ENCODE peak calls at places on chromosome 17, in eight cellular contexts. One of them, this sample, is unnamed.

GRCh38 chr17:69069289-69069688 is 8.6 kb upstream of the ABCA9 start:
- DNase-seq in fibroblast of lung: no peak
- DNase-seq in transverse colon: no peak
- DNase-seq in fibroblast of pulmonary artery: no peak
- DNase-seq in fibroblast of the aortic adventitia: no peak
- DNase-seq in fibroblast of mammary gland: peak
- DNase-seq in PC-3: no peak
- DNase-seq in AG10803: peak
- DNase-seq in this sample: no peak

GRCh38 chr17:42677012-42677857 is 441 bp upstream of the PLEKHH3 start:
- DNase-seq in AG10803: peak
- DNase-seq in fibroblast of pulmonary artery: peak
- DNase-seq in fibroblast of mammary gland: peak
- DNase-seq in fibroblast of lung: peak
- DNase-seq in PC-3: peak
- DNase-seq in fibroblast of the aortic adventitia: peak
- DNase-seq in transverse colon: peak
- DNase-seq in this sample: peak

GRCh38 chr17:58193641-58194259 is 1.2 kb downstream of the EPX start:
- DNase-seq in PC-3: no peak
- DNase-seq in AG10803: no peak
- DNase-seq in fibroblast of lung: no peak
- DNase-seq in fibroblast of pulmonary artery: no peak
- DNase-seq in transverse colon: no peak
- DNase-seq in fibroblast of the aortic adventitia: no peak
- DNase-seq in fibroblast of mammary gland: no peak
- DNase-seq in this sample: no peak

GRCh38 chr17:6061290-6061689 is 8.9 kb upstream of the WSCD1 start:
- DNase-seq in fibroblast of pulmonary artery: peak
- DNase-seq in fibroblast of lung: peak
- DNase-seq in fibroblast of the aortic adventitia: peak
- DNase-seq in PC-3: peak
- DNase-seq in transverse colon: no peak
- DNase-seq in AG10803: peak
- DNase-seq in fibroblast of mammary gland: peak
- DNase-seq in this sample: peak

GRCh38 chr17:52027620-52028019 is 130.9 kb downstream of the CA10 start:
- DNase-seq in transverse colon: no peak
- DNase-seq in AG10803: peak
- DNase-seq in fibroblast of mammary gland: peak
- DNase-seq in fibroblast of the aortic adventitia: no peak
- DNase-seq in fibroblast of pulmonary artery: peak
- DNase-seq in PC-3: peak
- DNase-seq in fibroblast of lung: peak
- DNase-seq in this sample: peak

GRCh38 chr17:58335061-58335731 is 6.6 kb upstream of the TSPOAP1 start:
- DNase-seq in PC-3: no peak
- DNase-seq in fibroblast of pulmonary artery: no peak
- DNase-seq in fibroblast of lung: no peak
- DNase-seq in AG10803: no peak
- DNase-seq in fibroblast of mammary gland: no peak
- DNase-seq in fibroblast of the aortic adventitia: no peak
- DNase-seq in transverse colon: no peak
- DNase-seq in this sample: no peak

GRCh38 chr17:50301891-50302584 is 27.8 kb downstream of the TMEM92 start:
- DNase-seq in fibroblast of the aortic adventitia: no peak
- DNase-seq in transverse colon: no peak
- DNase-seq in fibroblast of pulmonary artery: no peak
- DNase-seq in fibroblast of mammary gland: no peak
- DNase-seq in fibroblast of lung: no peak
- DNase-seq in AG10803: no peak
- DNase-seq in PC-3: no peak
- DNase-seq in this sample: no peak

GRCh38 chr17:78166416-78166815 is 2.0 kb upstream of the SYNGR2 start:
- DNase-seq in fibroblast of the aortic adventitia: no peak
- DNase-seq in PC-3: no peak
- DNase-seq in fibroblast of mammary gland: no peak
- DNase-seq in transverse colon: no peak
- DNase-seq in fibroblast of lung: no peak
- DNase-seq in fibroblast of pulmonary artery: no peak
- DNase-seq in AG10803: no peak
- DNase-seq in this sample: no peak

GRCh38 chr17:29143894-29144293 is 36.3 kb downstream of the MYO18A start:
- DNase-seq in fibroblast of lung: no peak
- DNase-seq in fibroblast of mammary gland: no peak
- DNase-seq in transverse colon: no peak
- DNase-seq in PC-3: peak
- DNase-seq in AG10803: peak
- DNase-seq in fibroblast of the aortic adventitia: peak
- DNase-seq in fibroblast of pulmonary artery: no peak
- DNase-seq in this sample: no peak

GRCh38 chr17:9021158-9021984 is at the start of gene NTN1:
- DNase-seq in transverse colon: peak
- DNase-seq in fibroblast of mammary gland: peak
- DNase-seq in AG10803: peak
- DNase-seq in PC-3: peak
- DNase-seq in fibroblast of pulmonary artery: peak
- DNase-seq in fibroblast of the aortic adventitia: peak
- DNase-seq in fibroblast of lung: peak
- DNase-seq in this sample: no peak

GRCh38 chr17:77315551-77316190 is 174.9 kb downstream of the SEC14L1 start:
- DNase-seq in fibroblast of pulmonary artery: no peak
- DNase-seq in transverse colon: peak
- DNase-seq in fibroblast of lung: peak
- DNase-seq in PC-3: peak
- DNase-seq in fibroblast of the aortic adventitia: no peak
- DNase-seq in AG10803: no peak
- DNase-seq in fibroblast of mammary gland: peak
- DNase-seq in this sample: no peak

GRCh38 chr17:39671651-39672521 is 3.6 kb downstream of the PNMT start:
- DNase-seq in fibroblast of the aortic adventitia: peak
- DNase-seq in AG10803: no peak
- DNase-seq in fibroblast of pulmonary artery: peak
- DNase-seq in fibroblast of lung: peak
- DNase-seq in PC-3: peak
- DNase-seq in fibroblast of mammary gland: peak
- DNase-seq in transverse colon: peak
- DNase-seq in this sample: peak

GRCh38 chr17:75504347-75505151 is 10.8 kb downstream of the CASKIN2 start:
- DNase-seq in transverse colon: peak
- DNase-seq in fibroblast of pulmonary artery: no peak
- DNase-seq in fibroblast of mammary gland: no peak
- DNase-seq in PC-3: peak
- DNase-seq in fibroblast of the aortic adventitia: no peak
- DNase-seq in AG10803: peak
- DNase-seq in fibroblast of lung: no peak
- DNase-seq in this sample: peak

GRCh38 chr17:80006339-80006720 is 29.3 kb downstream of the TBC1D16 start:
- DNase-seq in transverse colon: no peak
- DNase-seq in fibroblast of pulmonary artery: no peak
- DNase-seq in fibroblast of mammary gland: no peak
- DNase-seq in AG10803: no peak
- DNase-seq in fibroblast of the aortic adventitia: no peak
- DNase-seq in PC-3: no peak
- DNase-seq in fibroblast of lung: no peak
- DNase-seq in this sample: no peak

GRCh38 chr17:55641559-55642160 is 81.0 kb downstream of the TMEM100 start:
- DNase-seq in fibroblast of mammary gland: peak
- DNase-seq in PC-3: peak
- DNase-seq in fibroblast of pulmonary artery: peak
- DNase-seq in AG10803: peak
- DNase-seq in fibroblast of the aortic adventitia: peak
- DNase-seq in fibroblast of lung: peak
- DNase-seq in transverse colon: peak
- DNase-seq in this sample: peak

GRCh38 chr17:50890675-50891516 is 24.7 kb upstream of the TOB1 start:
- DNase-seq in fibroblast of pulmonary artery: no peak
- DNase-seq in PC-3: peak
- DNase-seq in AG10803: no peak
- DNase-seq in fibroblast of the aortic adventitia: no peak
- DNase-seq in fibroblast of mammary gland: no peak
- DNase-seq in transverse colon: no peak
- DNase-seq in fibroblast of lung: no peak
- DNase-seq in this sample: no peak

GRCh38 chr17:51710289-51710979 is 448.1 kb downstream of the CA10 start:
- DNase-seq in fibroblast of lung: no peak
- DNase-seq in fibroblast of the aortic adventitia: no peak
- DNase-seq in PC-3: no peak
- DNase-seq in transverse colon: no peak
- DNase-seq in fibroblast of pulmonary artery: no peak
- DNase-seq in AG10803: no peak
- DNase-seq in fibroblast of mammary gland: no peak
- DNase-seq in this sample: no peak

DNA sequence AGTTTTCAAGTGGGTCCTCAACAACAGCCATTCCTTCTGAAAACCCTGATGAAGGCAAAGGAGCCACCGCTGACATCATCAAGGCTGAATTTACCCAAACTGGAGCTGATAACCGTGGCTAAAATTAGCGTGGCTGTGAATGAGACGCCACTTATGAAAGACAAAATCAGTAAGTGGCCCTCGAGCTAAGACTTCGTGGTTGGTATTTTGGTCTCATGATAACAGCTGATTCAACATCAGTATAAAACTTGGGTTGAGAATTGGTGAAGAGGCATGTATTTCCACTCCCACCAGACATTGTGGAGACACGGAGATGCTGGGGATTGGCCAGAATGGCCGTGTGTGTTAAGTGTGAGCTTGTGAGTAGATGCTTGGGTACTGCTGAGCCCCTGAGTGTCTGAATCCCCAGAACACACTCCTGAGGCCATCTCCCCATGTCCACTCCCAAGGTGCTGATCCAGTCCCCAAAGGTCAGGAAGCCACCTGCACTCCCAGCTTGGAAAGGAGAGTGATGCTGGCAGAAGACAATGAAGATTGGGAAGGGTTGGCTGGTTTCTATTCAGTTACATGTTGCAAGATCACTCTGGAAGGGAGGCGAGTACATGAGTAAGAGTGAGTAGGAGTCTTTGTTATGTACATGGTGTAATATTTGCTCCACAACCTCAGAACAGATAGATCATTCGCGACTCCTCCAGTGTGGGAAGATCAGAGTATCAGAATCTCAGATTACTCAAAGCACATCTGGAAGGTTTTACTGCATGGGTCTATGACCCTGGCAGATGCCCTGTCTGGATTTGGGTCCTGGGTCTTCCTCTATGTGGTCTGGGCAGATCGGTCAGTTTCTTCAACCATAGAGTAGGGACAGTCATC is 207.7 kb downstream of the HS3ST3A1 start:
- DNase-seq in fibroblast of pulmonary artery: peak
- DNase-seq in transverse colon: no peak
- DNase-seq in fibroblast of mammary gland: peak
- DNase-seq in PC-3: peak
- DNase-seq in AG10803: peak
- DNase-seq in fibroblast of the aortic adventitia: peak
- DNase-seq in fibroblast of lung: peak
- DNase-seq in this sample: peak
- TF ChIP-seq CTCF in fibroblast of pulmonary artery: no peak
- TF ChIP-seq CTCF in transverse colon: no peak
- TF ChIP-seq CTCF in fibroblast of mammary gland: no peak
- TF ChIP-seq CTCF in PC-3: no peak
- TF ChIP-seq CTCF in AG10803: no peak
- TF ChIP-seq CTCF in fibroblast of the aortic adventitia: no peak
- TF ChIP-seq CTCF in fibroblast of lung: no peak
- TF ChIP-seq CTCF in this sample: no peak

GRCh38 chr17:410674-411401 is 58.2 kb upstream of the RPH3AL start:
- DNase-seq in fibroblast of the aortic adventitia: peak
- DNase-seq in PC-3: no peak
- DNase-seq in fibroblast of lung: peak
- DNase-seq in fibroblast of pulmonary artery: peak
- DNase-seq in fibroblast of mammary gland: peak
- DNase-seq in AG10803: peak
- DNase-seq in transverse colon: peak
- DNase-seq in this sample: peak
- TF ChIP-seq CTCF in fibroblast of the aortic adventitia: no peak
- TF ChIP-seq CTCF in PC-3: no peak
- TF ChIP-seq CTCF in fibroblast of lung: no peak
- TF ChIP-seq CTCF in fibroblast of pulmonary artery: no peak
- TF ChIP-seq CTCF in fibroblast of mammary gland: peak
- TF ChIP-seq CTCF in AG10803: peak
- TF ChIP-seq CTCF in transverse colon: no peak
- TF ChIP-seq CTCF in this sample: no peak

DNA sequence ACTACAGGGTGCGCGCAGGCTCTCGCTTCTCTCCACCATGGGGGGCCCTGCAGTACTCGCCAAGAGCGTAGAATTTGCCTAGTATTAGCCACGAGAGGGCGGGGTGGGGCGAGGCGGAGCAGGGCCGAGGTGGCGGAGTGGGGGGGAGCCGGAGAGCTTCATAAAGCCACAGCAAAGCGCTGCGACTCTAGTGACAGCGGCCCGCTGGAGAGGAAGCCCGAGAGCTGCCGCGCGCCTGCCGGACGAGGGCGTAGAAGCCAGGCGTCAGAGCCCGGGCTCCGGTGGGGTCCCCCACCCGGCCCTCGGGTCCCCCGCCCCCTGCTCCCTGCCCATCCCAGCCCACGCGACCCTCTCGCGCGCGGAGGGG is at the start of gene TBX21:
- DNase-seq in fibroblast of lung: peak
- DNase-seq in fibroblast of mammary gland: peak
- DNase-seq in fibroblast of pulmonary artery: no peak
- DNase-seq in transverse colon: peak
- DNase-seq in PC-3: no peak
- DNase-seq in fibroblast of the aortic adventitia: no peak
- DNase-seq in AG10803: peak
- DNase-seq in this sample: peak
- TF ChIP-seq CTCF in fibroblast of lung: peak
- TF ChIP-seq CTCF in fibroblast of mammary gland: peak
- TF ChIP-seq CTCF in fibroblast of pulmonary artery: no peak
- TF ChIP-seq CTCF in transverse colon: no peak
- TF ChIP-seq CTCF in PC-3: no peak
- TF ChIP-seq CTCF in fibroblast of the aortic adventitia: no peak
- TF ChIP-seq CTCF in AG10803: peak
- TF ChIP-seq CTCF in this sample: no peak

GRCh38 chr17:82270651-82271050 is 2.8 kb downstream of the CSNK1D start:
- DNase-seq in fibroblast of lung: no peak
- DNase-seq in transverse colon: no peak
- DNase-seq in fibroblast of pulmonary artery: no peak
- DNase-seq in fibroblast of mammary gland: no peak
- DNase-seq in AG10803: no peak
- DNase-seq in fibroblast of the aortic adventitia: no peak
- DNase-seq in PC-3: no peak
- DNase-seq in this sample: no peak

GRCh38 chr17:82266142-82266541 is 7.4 kb downstream of the CSNK1D start:
- DNase-seq in fibroblast of lung: no peak
- DNase-seq in fibroblast of the aortic adventitia: no peak
- DNase-seq in transverse colon: no peak
- DNase-seq in PC-3: no peak
- DNase-seq in fibroblast of pulmonary artery: no peak
- DNase-seq in fibroblast of mammary gland: no peak
- DNase-seq in AG10803: no peak
- DNase-seq in this sample: no peak

GRCh38 chr17:82269138-82269881 is 4.2 kb downstream of the CSNK1D start:
- DNase-seq in AG10803: no peak
- DNase-seq in PC-3: no peak
- DNase-seq in fibroblast of mammary gland: no peak
- DNase-seq in fibroblast of lung: no peak
- DNase-seq in fibroblast of pulmonary artery: no peak
- DNase-seq in fibroblast of the aortic adventitia: no peak
- DNase-seq in transverse colon: peak
- DNase-seq in this sample: no peak

GRCh38 chr17:82269882-82270500 is 3.5 kb downstream of the CSNK1D start:
- DNase-seq in fibroblast of lung: no peak
- DNase-seq in AG10803: no peak
- DNase-seq in PC-3: no peak
- DNase-seq in fibroblast of pulmonary artery: no peak
- DNase-seq in transverse colon: no peak
- DNase-seq in fibroblast of mammary gland: no peak
- DNase-seq in fibroblast of the aortic adventitia: no peak
- DNase-seq in this sample: no peak

GRCh38 chr17:82267575-82268379 is 5.7 kb downstream of the CSNK1D start:
- DNase-seq in fibroblast of mammary gland: peak
- DNase-seq in fibroblast of pulmonary artery: peak
- DNase-seq in transverse colon: peak
- DNase-seq in AG10803: peak
- DNase-seq in fibroblast of lung: peak
- DNase-seq in PC-3: peak
- DNase-seq in fibroblast of the aortic adventitia: peak
- DNase-seq in this sample: peak
- TF ChIP-seq CTCF in fibroblast of mammary gland: no peak
- TF ChIP-seq CTCF in fibroblast of pulmonary artery: no peak
- TF ChIP-seq CTCF in transverse colon: no peak
- TF ChIP-seq CTCF in AG10803: no peak
- TF ChIP-seq CTCF in fibroblast of lung: no peak
- TF ChIP-seq CTCF in PC-3: no peak
- TF ChIP-seq CTCF in fibroblast of the aortic adventitia: no peak
- TF ChIP-seq CTCF in this sample: no peak